ENCODE peak calls at places on chromosomes 13 and 19, in eight cellular contexts. U is heart right ventricle; K is psoas muscle; W is effector memory CD4-positive, alpha-beta T cell; E is body of pancreas; B is naive thymus-derived CD4-positive, alpha-beta T cell; X is CD4-positive, CD25-positive, alpha-beta regulatory T cell; I is upper lobe of right lung. O is an unnamed sample.

GRCh38 chr13:92952161-92952560 is 274.4 kb upstream of the GPC6 start:
- DNase-seq in U (no peak), K (no peak), W (no peak), E (no peak), B (no peak), X (no peak), I (no peak), O (no peak)

GRCh38 chr19:49342291-49342721 is 7.1 kb downstream of the CD37 start:
- DNase-seq in U (no peak), K (no peak), W (no peak), E (no peak), B (no peak), X (no peak), I (peak; percentile 51), O (no peak)

GRCh38 chr19:29671393-29672076 is 6.3 kb downstream of the PLEKHF1 start:
- DNase-seq in U (peak; percentile 55), K (peak; percentile 88), W (peak; percentile 86), E (peak; percentile 37), B (peak; percentile 74), X (peak; percentile 74), I (peak; percentile 81), O (no peak)

GRCh38 chr13:45775401-45775963 is 73.4 kb downstream of the CBY2 start:
- DNase-seq in U (no peak), K (no peak), W (no peak), E (no peak), B (no peak), X (no peak), I (no peak), O (no peak)

GRCh38 chr19:47000373-47000772 is 19.3 kb upstream of the NPAS1 start:
- DNase-seq in U (no peak), K (no peak), W (no peak), E (no peak), B (no peak), X (no peak), I (no peak), O (no peak)

GRCh38 chr19:41456342-41456918 is 13.5 kb downstream of the ERICH4 start:
- DNase-seq in U (no peak), K (no peak), W (no peak), E (no peak), B (no peak), X (no peak), I (no peak), O (no peak)

GRCh38 chr19:4597278-4597974 is 37.9 kb upstream of the SEMA6B start:
- DNase-seq in U (no peak), K (no peak), W (no peak), E (no peak), B (no peak), X (peak; percentile 20), I (no peak), O (no peak)

GRCh38 chr19:15432018-15432494 is 13.3 kb upstream of the AKAP8L start:
- DNase-seq in U (no peak), K (no peak), W (no peak), E (no peak), B (no peak), X (no peak), I (no peak), O (no peak)

GRCh38 chr19:36009220-36009619 is 607 bp upstream of the SYNE4 start:
- DNase-seq in U (peak; percentile 76), K (peak; percentile 80), W (no peak), E (peak; percentile 66), B (no peak), X (no peak), I (peak; percentile 87), O (peak; percentile 72)

GRCh38 chr13:60402022-60402421 is 5.0 kb downstream of the TDRD3 start:
- DNase-seq in U (no peak), K (no peak), W (no peak), E (no peak), B (no peak), X (no peak), I (no peak), O (no peak)

GRCh38 chr13:99307247-99307646 is at the start of gene GPR183:
- DNase-seq in U (no peak), K (no peak), W (no peak), E (no peak), B (peak; percentile 69), X (no peak), I (no peak), O (no peak)

GRCh38 chr19:45297674-45298073 is 25.0 kb downstream of the CKM start:
- DNase-seq in U (no peak), K (no peak), W (no peak), E (no peak), B (no peak), X (no peak), I (no peak), O (no peak)

GRCh38 chr19:17242431-17243208 is 3.1 kb downstream of the NR2F6 start:
- DNase-seq in U (no peak), K (no peak), W (no peak), E (no peak), B (no peak), X (no peak), I (no peak), O (no peak)

GRCh38 chr19:17243340-17243853 is 2.3 kb downstream of the NR2F6 start:
- DNase-seq in U (no peak), K (no peak), W (no peak), E (peak; percentile 41), B (no peak), X (no peak), I (no peak), O (peak; percentile 64)

GRCh38 chr19:17240855-17241399 is 4.8 kb downstream of the NR2F6 start:
- DNase-seq in U (no peak), K (no peak), W (no peak), E (no peak), B (no peak), X (no peak), I (no peak), O (no peak)

GRCh38 chr19:17237747-17238706 is 7.7 kb downstream of the NR2F6 start:
- DNase-seq in U (no peak), K (no peak), W (no peak), E (no peak), B (no peak), X (no peak), I (no peak), O (no peak)

DNA sequence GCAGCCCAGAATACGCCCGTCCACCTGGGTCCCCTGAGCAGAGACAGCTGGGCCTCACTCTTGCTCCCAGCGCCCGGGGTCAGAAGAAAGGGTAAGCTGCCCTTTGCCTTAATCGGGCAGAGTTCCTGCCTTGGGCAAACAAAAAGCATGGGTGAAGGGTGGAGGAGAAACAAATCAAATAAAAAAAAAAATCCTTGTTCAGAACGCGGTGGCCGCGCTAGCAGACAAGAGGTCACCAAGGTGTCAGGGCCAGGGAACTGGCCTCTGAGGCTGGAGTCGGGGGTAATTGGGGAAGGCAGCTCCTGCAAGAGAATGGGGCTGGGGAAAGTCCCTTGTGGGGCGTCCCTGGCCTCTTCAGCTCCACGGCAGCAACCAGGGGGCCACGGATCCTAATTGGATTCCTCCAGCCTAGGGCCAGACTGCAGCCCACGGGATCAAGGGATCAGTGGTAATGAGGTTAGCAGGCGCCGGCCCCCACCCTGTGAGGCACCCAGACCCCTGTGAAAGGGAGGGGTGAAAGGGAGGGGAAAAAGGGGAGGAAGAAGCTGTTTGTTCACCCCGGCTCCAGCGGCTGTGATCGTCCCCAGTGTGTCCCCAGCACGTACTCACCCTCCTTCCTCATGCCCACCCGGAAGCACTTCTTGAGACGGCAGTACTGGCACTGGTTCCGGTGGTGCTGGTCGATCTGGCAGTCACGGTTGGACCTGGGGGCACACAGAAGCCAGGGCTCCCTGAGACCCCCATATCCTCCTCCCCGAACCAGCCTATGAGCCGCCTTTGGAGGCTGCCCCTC is 5.5 kb downstream of the NR2F6 start:
- DNase-seq in U (no peak), K (no peak), W (no peak), E (no peak), B (no peak), X (no peak), I (no peak), O (peak; percentile 79)
- H3K4me1 ChIP-seq in U (peaks cover 45% of the 10 kb centered on the region), K (peaks cover 30% of the 10 kb centered on the region), W (peaks cover 1% of the 10 kb centered on the region), E (peaks cover 71% of the 10 kb centered on the region), B (no peaks in the 10 kb centered on the region), X (peaks cover 9% of the 10 kb centered on the region), I (peaks cover 23% of the 10 kb centered on the region), O (peaks cover 36% of the 10 kb centered on the region)

GRCh38 chr19:55068803-55069136 is 5.8 kb upstream of the RDH13 start:
- DNase-seq in U (no peak), K (no peak), W (no peak), E (no peak), B (no peak), X (no peak), I (no peak), O (no peak)
- H3K4me3 ChIP-seq in U (no peak overlapping the region), K (no peak overlapping the region), W (no peak overlapping the region), E (no peak overlapping the region), B (no peak overlapping the region), X (no peak overlapping the region), I (peak overlapping the region; percentile 43), O (peak overlapping the region; percentile 16)

GRCh38 chr19:2081873-2082810 is 14.0 kb downstream of the MOB3A start:
- DNase-seq in U (no peak), K (peak; percentile 62), W (peak; percentile 42), E (no peak), B (peak; percentile 59), X (peak; percentile 36), I (no peak), O (no peak)
- H3K4me1 ChIP-seq in U (peaks cover 20% of the 10 kb centered on the region), K (peaks cover 5% of the 10 kb centered on the region), W (peaks cover 57% of the 10 kb centered on the region), E (peaks cover 2% of the 10 kb centered on the region), B (peaks cover 48% of the 10 kb centered on the region), X (peaks cover 68% of the 10 kb centered on the region), I (peaks cover 36% of the 10 kb centered on the region), O (no peaks in the 10 kb centered on the region)

GRCh38 chr13:112065867-112066623 is 904 bp upstream of the SOX1 start:
- DNase-seq in U (no peak), K (no peak), W (no peak), E (no peak), B (no peak), X (no peak), I (no peak), O (no peak)
- H3K4me3 ChIP-seq in U (peak overlapping the region; percentile 41), K (peak overlapping the region; percentile 49), W (peak overlapping the region; percentile 19), E (no peak overlapping the region), B (peak overlapping the region; percentile 37), X (no peak overlapping the region), I (peak overlapping the region; percentile 2), O (peak overlapping the region; percentile 13)